ENCODE peak calls at places on chromosome 19, in seven cellular contexts. I is adrenal gland; P is breast epithelium; A is esophagus squamous epithelium; Q is CD8-positive, alpha-beta memory T cell; S is PC-9; F is GM23248. H is an unnamed sample.

GRCh38 chr19:55489711-55490477 is 1.7 kb downstream of the SSC5D start:
- DNase-seq in I (no peak), Q (no peak), F (peak; percentile 31), S (no peak), P (no peak), A (no peak), H (no peak)

GRCh38 chr19:4365341-4365740 is 22.0 kb downstream of the MPND start:
- DNase-seq in I (no peak), F (no peak), S (no peak), P (no peak), A (no peak), Q (no peak), H (no peak)

GRCh38 chr19:6587093-6587820 is 3.7 kb downstream of the CD70 start:
- DNase-seq in F (peak; percentile 64), P (no peak), I (no peak), Q (no peak), S (no peak), A (no peak), H (no peak)

GRCh38 chr19:2311093-2311492 is 3.1 kb upstream of the LINGO3 start:
- DNase-seq in I (no peak), P (no peak), S (no peak), F (no peak), A (no peak), Q (no peak), H (no peak)

GRCh38 chr19:33403973-33404304 is 30.4 kb downstream of the CEBPG start:
- DNase-seq in S (no peak), A (no peak), Q (no peak), P (no peak), I (no peak), F (no peak), H (peak; percentile 7)

GRCh38 chr19:7512400-7512851 is 3.5 kb upstream of the ZNF358 start:
- DNase-seq in F (no peak), A (no peak), I (no peak), Q (no peak), P (no peak), S (no peak), H (no peak)

GRCh38 chr19:55305983-55306562 is 19.1 kb downstream of the TMEM150B start:
- DNase-seq in S (no peak), Q (no peak), F (no peak), P (no peak), A (no peak), I (peak; percentile 83), H (no peak)

GRCh38 chr19:2081873-2082810 is 14.0 kb downstream of the MOB3A start:
- DNase-seq in F (no peak), P (no peak), I (no peak), S (no peak), A (no peak), Q (peak; percentile 70), H (no peak)

GRCh38 chr19:8334458-8335342 is 8.4 kb downstream of the KANK3 start:
- DNase-seq in P (no peak), F (peak; percentile 83), A (no peak), Q (no peak), I (no peak), S (peak; percentile 83), H (peak; percentile 41)

GRCh38 chr19:18340990-18341868 is 831 bp downstream of the PGPEP1 start:
- DNase-seq in Q (peak; percentile 56), I (peak; percentile 91), A (no peak), P (peak; percentile 41), F (peak; percentile 81), S (peak; percentile 49), H (peak; percentile 48)

GRCh38 chr19:40139533-40140287 is 49.0 kb upstream of the ZNF780A start:
- DNase-seq in A (no peak), P (no peak), S (no peak), I (no peak), F (peak; percentile 78), Q (peak; percentile 54), H (no peak)

GRCh38 chr19:15464394-15465385 is at the start of gene RASAL3:
- DNase-seq in I (no peak), Q (peak; percentile 66), F (no peak), A (no peak), S (no peak), P (no peak), H (no peak)

GRCh38 chr19:36915992-36916830 is at the start of the genes ZNF568 and ZNF829:
- DNase-seq in Q (peak; percentile 95), P (peak; percentile 86), F (peak; percentile 95), S (peak; percentile 86), I (peak; percentile 94), A (peak; percentile 62), H (peak; percentile 91)

GRCh38 chr19:29560313-29561075 is 34.7 kb downstream of the VSTM2B start:
- DNase-seq in A (no peak), F (no peak), Q (no peak), S (no peak), I (no peak), P (no peak), H (no peak)

GRCh38 chr19:39320948-39321831 is 527 bp upstream of the LRFN1 start:
- DNase-seq in S (no peak), A (no peak), P (no peak), I (no peak), Q (no peak), F (no peak), H (no peak)

GRCh38 chr19:49802836-49803528 is 10.1 kb downstream of the FUZ start:
- DNase-seq in Q (no peak), P (no peak), I (peak; percentile 70), S (no peak), A (no peak), F (no peak), H (no peak)

GRCh38 chr19:5173993-5174392 is 166.6 kb downstream of the PTPRS start:
- DNase-seq in Q (no peak), A (no peak), S (no peak), I (no peak), P (no peak), F (no peak), H (no peak)

GRCh38 chr19:55535579-55536350 is 1.2 kb downstream of the SBK2 start:
- DNase-seq in P (no peak), S (no peak), F (no peak), A (no peak), Q (no peak), I (no peak), H (no peak)

GRCh38 chr19:49554701-49555181 is 25.6 kb downstream of the NOSIP start:
- DNase-seq in S (no peak), P (no peak), Q (peak; percentile 59), A (no peak), F (peak; percentile 43), I (peak; percentile 47), H (no peak)

GRCh38 chr19:30784850-30785459 is 412.8 kb downstream of the ZNF536 start:
- DNase-seq in Q (peak; percentile 22), I (peak; percentile 49), S (peak; percentile 17), P (no peak), A (no peak), F (peak; percentile 54), H (peak; percentile 43)

GRCh38 chr19:41426116-41426841 is 895 bp downstream of the B3GNT8 start:
- DNase-seq in P (no peak), A (no peak), I (peak; percentile 25), Q (no peak), S (no peak), F (peak; percentile 10), H (peak; percentile 27)

GRCh38 chr19:48874309-48875135 is 2.3 kb downstream of the PPP1R15A start:
- DNase-seq in A (no peak), Q (peak; percentile 35), F (peak; percentile 82), I (peak; percentile 73), P (no peak), S (no peak), H (no peak)

GRCh38 chr19:34096020-34096915 is 76.0 kb upstream of the LSM14A start:
- DNase-seq in I (no peak), Q (peak; percentile 16), S (no peak), A (no peak), F (peak; percentile 65), P (no peak), H (no peak)

GRCh38 chr19:472005-472858 is 11.4 kb upstream of the SHC2 start:
- DNase-seq in I (no peak), P (no peak), S (no peak), A (no peak), Q (no peak), F (peak; percentile 42), H (no peak)

GRCh38 chr19:35848486-35848885 is 3.8 kb downstream of the NPHS1 start:
- DNase-seq in A (no peak), S (no peak), I (no peak), Q (no peak), F (no peak), P (no peak), H (no peak)

GRCh38 chr19:531009-531752 is 379 bp upstream of the CDC34 start:
- DNase-seq in S (peak; percentile 93), P (peak; percentile 79), I (peak; percentile 79), A (no peak), Q (peak; percentile 95), F (peak; percentile 95), H (peak; percentile 84)

GRCh38 chr19:10499550-10500246 is 3.5 kb downstream of the KEAP1 start:
- DNase-seq in S (no peak), F (no peak), P (no peak), I (no peak), Q (no peak), A (no peak), H (no peak)
- H3K27ac ChIP-seq in S (no peak overlapping the region), F (no peak overlapping the region), P (peak overlapping the region; percentile 23), I (no peak overlapping the region), Q (no peak overlapping the region), A (peak overlapping the region; percentile 60), H (no peak overlapping the region)

GRCh38 chr19:46347572-46347883 is 641 bp downstream of the PPP5C start:
- DNase-seq in Q (no peak), I (no peak), S (no peak), P (no peak), F (no peak), A (no peak), H (no peak)
- H3K27ac ChIP-seq in Q (peak overlapping the region; percentile 82), I (peak overlapping the region; percentile 12), S (no peak overlapping the region), P (peak overlapping the region; percentile 82), F (no peak overlapping the region), A (peak overlapping the region; percentile 93), H (peak overlapping the region; percentile 93)

GRCh38 chr19:42497492-42498226 is 30.6 kb downstream of the CEACAM1 start:
- DNase-seq in P (no peak), F (no peak), A (no peak), S (no peak), I (no peak), Q (no peak), H (no peak)

GRCh38 chr19:42498387-42498786 is 29.9 kb downstream of the CEACAM1 start:
- DNase-seq in A (no peak), I (no peak), Q (no peak), P (no peak), F (no peak), S (no peak), H (no peak)

GRCh38 chr19:42495663-42496062 is 32.6 kb downstream of the CEACAM1 start:
- DNase-seq in I (no peak), P (no peak), Q (no peak), F (no peak), A (no peak), S (no peak), H (no peak)

GRCh38 chr19:42494321-42494720 is 34.0 kb downstream of the CEACAM1 start:
- DNase-seq in Q (no peak), I (no peak), A (no peak), P (no peak), S (no peak), F (peak; percentile 4), H (no peak)

GRCh38 chr19:42496551-42497133 is 31.6 kb downstream of the CEACAM1 start:
- DNase-seq in F (no peak), S (no peak), I (no peak), P (no peak), A (no peak), Q (no peak), H (no peak)
- H3K27ac ChIP-seq in F (no peak overlapping the region), S (no peak overlapping the region), I (no peak overlapping the region), P (no peak overlapping the region), A (no peak overlapping the region), Q (no peak overlapping the region), H (peak overlapping the region; percentile 45)

GRCh38 chr19:46378268-46378667 is 31.4 kb downstream of the PPP5C start:
- DNase-seq in I (no peak), F (peak; percentile 95), A (no peak), P (no peak), S (no peak), Q (no peak), H (no peak)
- H3K27ac ChIP-seq in I (no peak overlapping the region), F (peak overlapping the region; percentile 85), A (peak overlapping the region; percentile 52), P (peak overlapping the region; percentile 93), S (no peak overlapping the region), Q (no peak overlapping the region), H (peak overlapping the region; percentile 77)

H was measured in left ventricle myocardium inferior.